ENCODE peak calls at places on chromosome 5, in four cellular contexts. N is left lung; Y is iPS-NIHi11; G is stimulated activated CD8-positive, alpha-beta memory T cell treated with anti-CD3 and anti-CD28 coated beads, Interleukin-7, amount 100 ng/mL, for 4 hours. D is an unnamed sample.

GRCh38 chr5:143016777-143017374 is 246.7 kb downstream of the ARHGAP26 start:
- DNase-seq in N (no peak), Y (peak), G (no peak), D (no peak)

GRCh38 chr5:139864716-139865483 is 69.3 kb downstream of the PSD2 start:
- DNase-seq in Y (no peak), G (no peak), N (peak), D (no peak)

GRCh38 chr5:170565077-170565476 is 61.3 kb downstream of the KCNIP1 start:
- DNase-seq in Y (no peak), G (no peak), N (no peak), D (no peak)

GRCh38 chr5:133930061-133930823 is 38.2 kb downstream of the C5orf15 start:
- DNase-seq in G (peak), N (peak), Y (no peak), D (peak)

GRCh38 chr5:543755-544674 is 19.8 kb upstream of the SLC9A3 start:
- DNase-seq in G (peak), N (peak), Y (no peak), D (no peak)

GRCh38 chr5:139058121-139058520 is 140.0 kb downstream of the SIL1 start:
- DNase-seq in Y (no peak), N (no peak), G (no peak), D (no peak)

GRCh38 chr5:103934303-103934702 is 371.7 kb upstream of the NUDT12 start:
- DNase-seq in N (no peak), Y (no peak), G (no peak), D (no peak)

GRCh38 chr5:150778517-150779396 is at the start of gene SMIM3:
- DNase-seq in G (peak), N (peak), Y (peak), D (peak)

GRCh38 chr5:121399879-121400278 is 451.8 kb upstream of the FTMT start:
- DNase-seq in Y (no peak), G (no peak), N (no peak), D (no peak)

GRCh38 chr5:90293931-90294330 is 115.6 kb downstream of the CETN3 start:
- DNase-seq in Y (peak), N (no peak), G (no peak), D (no peak)

GRCh38 chr5:170551076-170551475 is 47.3 kb downstream of the KCNIP1 start:
- DNase-seq in Y (no peak), G (no peak), N (no peak), D (no peak)

GRCh38 chr5:112121268-112121667 is 297.8 kb downstream of the EPB41L4A start:
- DNase-seq in G (no peak), N (no peak), Y (no peak), D (no peak)

GRCh38 chr5:150175536-150175935 is 9.0 kb downstream of the CDX1 start:
- DNase-seq in Y (peak), G (no peak), N (no peak), D (no peak)

GRCh38 chr5:72018158-72018803 is 89.0 kb upstream of the MAP1B start:
- DNase-seq in G (peak), N (no peak), Y (peak), D (no peak)

GRCh38 chr5:3891118-3891517 is 295.5 kb downstream of the IRX1 start:
- DNase-seq in G (no peak), Y (peak), N (no peak), D (no peak)

GRCh38 chr5:65771266-65771665 is 49.3 kb downstream of the NLN start:
- DNase-seq in G (no peak), Y (no peak), N (no peak), D (no peak)

GRCh38 chr5:62596691-62597090 is 18.1 kb downstream of the LRRC70 start:
- DNase-seq in N (no peak), G (no peak), Y (no peak), D (no peak)

GRCh38 chr5:39566891-39567290 is 142.1 kb upstream of the DAB2 start:
- DNase-seq in Y (no peak), G (no peak), N (no peak), D (no peak)

GRCh38 chr5:32961066-32961429 is 249.9 kb downstream of the NPR3 start:
- DNase-seq in Y (no peak), G (no peak), N (no peak), D (no peak)

GRCh38 chr5:127311349-127311748 is 20.8 kb downstream of the MEGF10 start:
- DNase-seq in N (no peak), G (no peak), Y (no peak), D (no peak)

GRCh38 chr5:9069650-9070049 is 476.2 kb downstream of the SEMA5A start:
- DNase-seq in N (no peak), Y (no peak), G (no peak), D (no peak)

GRCh38 chr5:34526682-34527305 is 129.3 kb upstream of the RAI14 start:
- DNase-seq in Y (no peak), G (no peak), N (no peak), D (no peak)

GRCh38 chr5:31144364-31144763 is 49.1 kb upstream of the CDH6 start:
- DNase-seq in G (no peak), N (no peak), Y (no peak), D (no peak)

GRCh38 chr5:31021181-31021624 is 172.3 kb upstream of the CDH6 start:
- DNase-seq in Y (no peak), G (no peak), N (no peak), D (no peak)

GRCh38 chr5:109399092-109399759 is 10.5 kb downstream of the PJA2 start:
- DNase-seq in Y (no peak), G (no peak), N (no peak), D (peak)

GRCh38 chr5:40447438-40447837 is 232.3 kb upstream of the PTGER4 start:
- DNase-seq in Y (no peak), N (no peak), G (no peak), D (no peak)

GRCh38 chr5:77437194-77437593 is 54.9 kb downstream of the WDR41 start:
- DNase-seq in G (no peak), Y (peak), N (no peak), D (no peak)

GRCh38 chr5:6291961-6292360 is 86.4 kb downstream of the MED10 start:
- DNase-seq in Y (peak), G (no peak), N (no peak), D (no peak)

D was measured in amygdala.